ENCODE peak calls at places on chromosomes 6 and 20, in five cellular contexts. One of them, this sample, is unnamed.

GRCh38 chr6:33633462-33634158 is 12.5 kb downstream of the ITPR3 start:
- DNase-seq in EL: peak
- DNase-seq in heart right ventricle: peak
- DNase-seq in T-helper 2 cell: peak
- DNase-seq in neural crest cell: no peak
- DNase-seq in this sample: peak

GRCh38 chr6:149566372-149567193 is at the start of gene GINM1:
- DNase-seq in EL: peak
- DNase-seq in heart right ventricle: peak
- DNase-seq in T-helper 2 cell: peak
- DNase-seq in neural crest cell: peak
- DNase-seq in this sample: peak

GRCh38 chr6:138107078-138107751 is at the start of gene PERP:
- DNase-seq in EL: peak
- DNase-seq in heart right ventricle: peak
- DNase-seq in T-helper 2 cell: peak
- DNase-seq in neural crest cell: peak
- DNase-seq in this sample: peak

GRCh38 chr20:58608096-58608840 is 42.8 kb upstream of the STX16 start:
- DNase-seq in EL: no peak
- DNase-seq in heart right ventricle: no peak
- DNase-seq in T-helper 2 cell: no peak
- DNase-seq in neural crest cell: no peak
- DNase-seq in this sample: no peak

GRCh38 chr6:151291145-151292055 is 51.6 kb downstream of the AKAP12 start:
- DNase-seq in EL: no peak
- DNase-seq in heart right ventricle: peak
- DNase-seq in T-helper 2 cell: no peak
- DNase-seq in neural crest cell: no peak
- DNase-seq in this sample: no peak

GRCh38 chr6:31308050-31308844 is 36.4 kb upstream of the HLA-C start:
- DNase-seq in EL: no peak
- DNase-seq in heart right ventricle: no peak
- DNase-seq in T-helper 2 cell: peak
- DNase-seq in neural crest cell: no peak
- DNase-seq in this sample: peak

GRCh38 chr6:112029045-112029822 is 24.7 kb upstream of the CCN6 start:
- DNase-seq in EL: peak
- DNase-seq in heart right ventricle: peak
- DNase-seq in T-helper 2 cell: peak
- DNase-seq in neural crest cell: peak
- DNase-seq in this sample: no peak

GRCh38 chr6:10271982-10272381 is 142.9 kb downstream of the TFAP2A start:
- DNase-seq in EL: no peak
- DNase-seq in heart right ventricle: no peak
- DNase-seq in T-helper 2 cell: no peak
- DNase-seq in neural crest cell: no peak
- DNase-seq in this sample: peak

GRCh38 chr6:93794161-93794560 is 374.8 kb upstream of the EPHA7 start:
- DNase-seq in EL: no peak
- DNase-seq in heart right ventricle: no peak
- DNase-seq in T-helper 2 cell: no peak
- DNase-seq in neural crest cell: no peak
- DNase-seq in this sample: peak

GRCh38 chr6:96923871-96924493 is 546 bp upstream of the KLHL32 start:
- DNase-seq in EL: peak
- DNase-seq in heart right ventricle: no peak
- DNase-seq in T-helper 2 cell: no peak
- DNase-seq in neural crest cell: no peak
- DNase-seq in this sample: peak

GRCh38 chr6:161496941-161497340 is 223.1 kb upstream of the AGPAT4 start:
- DNase-seq in EL: no peak
- DNase-seq in heart right ventricle: no peak
- DNase-seq in T-helper 2 cell: no peak
- DNase-seq in neural crest cell: no peak
- DNase-seq in this sample: no peak

GRCh38 chr6:8059129-8059528 is 5.1 kb downstream of the BLOC1S5 start:
- DNase-seq in EL: peak
- DNase-seq in heart right ventricle: no peak
- DNase-seq in T-helper 2 cell: no peak
- DNase-seq in neural crest cell: no peak
- DNase-seq in this sample: peak

GRCh38 chr6:118683881-118684872 is 32.8 kb upstream of the CEP85L start:
- DNase-seq in EL: no peak
- DNase-seq in heart right ventricle: no peak
- DNase-seq in T-helper 2 cell: no peak
- DNase-seq in neural crest cell: no peak
- DNase-seq in this sample: no peak

GRCh38 chr6:4957521-4958231 is 46.2 kb downstream of the RPP40 start:
- DNase-seq in EL: peak
- DNase-seq in heart right ventricle: no peak
- DNase-seq in T-helper 2 cell: no peak
- DNase-seq in neural crest cell: no peak
- DNase-seq in this sample: peak

GRCh38 chr6:5996701-5997419 is 9.9 kb downstream of the NRN1 start:
- DNase-seq in EL: peak
- DNase-seq in heart right ventricle: peak
- DNase-seq in T-helper 2 cell: no peak
- DNase-seq in neural crest cell: peak
- DNase-seq in this sample: peak

GRCh38 chr6:159035891-159036290 is 8.9 kb downstream of the TAGAP start:
- DNase-seq in EL: no peak
- DNase-seq in heart right ventricle: no peak
- DNase-seq in T-helper 2 cell: no peak
- DNase-seq in neural crest cell: no peak
- DNase-seq in this sample: no peak

This sample was measured in osteoblast.